ENCODE peak calls at places on chromosomes 11 and 22, in six cellular contexts. V, N, H, B, E and I are unnamed samples.

GRCh38 chr11:3222003-3222855 is 3.6 kb upstream of the MRGPRG start:
- DNase-seq in V (no peak), N (no peak), H (peak), B (no peak), E (no peak), I (no peak)

GRCh38 chr22:24420072-24420976 is 7.1 kb upstream of the ADORA2A start:
- DNase-seq in V (no peak), N (no peak), H (no peak), B (no peak), E (no peak), I (no peak)

GRCh38 chr11:109708184-109708583 is 286.2 kb downstream of the C11orf87 start:
- DNase-seq in V (no peak), N (no peak), H (no peak), B (no peak), E (no peak), I (no peak)

GRCh38 chr22:37675930-37676571 is 615 bp downstream of the LGALS1 start:
- DNase-seq in V (no peak), N (no peak), H (peak), B (no peak), E (no peak), I (peak)

GRCh38 chr11:124656759-124657627 is 16.5 kb downstream of the SIAE start:
- DNase-seq in V (peak), N (no peak), H (no peak), B (no peak), E (no peak), I (no peak)

GRCh38 chr11:119015054-119015611 is 3.0 kb downstream of the RPS25 start:
- DNase-seq in V (no peak), N (no peak), H (no peak), B (no peak), E (no peak), I (no peak)

GRCh38 chr22:35197071-35197470 is 60.2 kb upstream of the HMGXB4 start:
- DNase-seq in V (no peak), N (no peak), H (no peak), B (no peak), E (no peak), I (no peak)

GRCh38 chr11:76415073-76415472 is 29.7 kb upstream of the EMSY start:
- DNase-seq in V (no peak), N (no peak), H (no peak), B (no peak), E (no peak), I (no peak)

GRCh38 chr22:39994046-39994565 is 648 bp upstream of the FAM83F start:
- DNase-seq in V (peak), N (no peak), H (no peak), B (no peak), E (no peak), I (no peak)

GRCh38 chr11:132430352-132431091 is 1060.1 kb downstream of the NTM start:
- DNase-seq in V (no peak), N (no peak), H (no peak), B (no peak), E (no peak), I (no peak)

GRCh38 chr11:2760196-2760871 is 60.5 kb upstream of the KCNQ1OT1 start:
- DNase-seq in V (no peak), N (no peak), H (no peak), B (no peak), E (peak), I (no peak)

GRCh38 chr22:21796863-21797262 is 61.3 kb upstream of the YPEL1 start:
- DNase-seq in V (no peak), N (no peak), H (no peak), B (no peak), E (no peak), I (no peak)

GRCh38 chr11:64086263-64086938 is 50.7 kb downstream of the FLRT1 start:
- DNase-seq in V (peak), N (no peak), H (peak), B (peak), E (no peak), I (no peak)

GRCh38 chr11:20668844-20669832 is at the start of gene NELL1:
- DNase-seq in V (no peak), N (no peak), H (no peak), B (no peak), E (no peak), I (no peak)

GRCh38 chr11:88327061-88327460 is 10.5 kb downstream of the CTSC start:
- DNase-seq in V (no peak), N (no peak), H (no peak), B (no peak), E (no peak), I (no peak)

GRCh38 chr11:128550967-128551522 is 36.3 kb downstream of the ETS1 start:
- DNase-seq in V (no peak), N (no peak), H (no peak), B (no peak), E (no peak), I (no peak)

GRCh38 chr11:70826541-70826943 is 425.8 kb downstream of the SHANK2 start:
- DNase-seq in V (no peak), N (no peak), H (no peak), B (no peak), E (no peak), I (no peak)

GRCh38 chr11:76263166-76263565 is 56.9 kb upstream of the WNT11 start:
- DNase-seq in V (no peak), N (no peak), H (no peak), B (no peak), E (no peak), I (no peak)

GRCh38 chr22:22823126-22823804 is 64.4 kb upstream of the IGLL5 start:
- DNase-seq in V (no peak), N (no peak), H (no peak), B (no peak), E (no peak), I (no peak)

GRCh38 chr11:121838571-121838970 is 277.4 kb downstream of the BLID start:
- DNase-seq in V (no peak), N (no peak), H (no peak), B (no peak), E (no peak), I (no peak)

GRCh38 chr22:17968126-17968525 is 56.2 kb downstream of the MICAL3 start:
- DNase-seq in V (no peak), N (no peak), H (no peak), B (no peak), E (no peak), I (no peak)

GRCh38 chr11:26947379-26947844 is 46.5 kb upstream of the FIBIN start:
- DNase-seq in V (peak), N (no peak), H (peak), B (peak), E (no peak), I (peak)

GRCh38 chr11:91081440-91082088 is 858.7 kb upstream of the CHORDC1 start:
- DNase-seq in V (peak), N (no peak), H (no peak), B (peak), E (no peak), I (no peak)

GRCh38 chr22:29071261-29072045 is 1.4 kb upstream of the KREMEN1 start:
- DNase-seq in V (peak), N (no peak), H (peak), B (peak), E (no peak), I (no peak)

GRCh38 chr22:24460418-24461089 is 33.2 kb downstream of the ADORA2A start:
- DNase-seq in V (peak), N (no peak), H (no peak), B (peak), E (no peak), I (no peak)

GRCh38 chr11:2511421-2512369 is 66.9 kb downstream of the KCNQ1 start:
- DNase-seq in V (no peak), N (no peak), H (peak), B (no peak), E (no peak), I (no peak)

GRCh38 chr11:91248199-91248807 is 976.3 kb upstream of the FAT3 start:
- DNase-seq in V (peak), N (no peak), H (no peak), B (peak), E (no peak), I (no peak)

GRCh38 chr11:69284081-69284511 is 9.9 kb upstream of the MYEOV start:
- DNase-seq in V (no peak), N (no peak), H (no peak), B (peak), E (no peak), I (no peak)

GRCh38 chr11:27861706-27862430 is 161.6 kb upstream of the BDNF start:
- DNase-seq in V (peak), N (no peak), H (no peak), B (peak), E (no peak), I (peak)

DNA sequence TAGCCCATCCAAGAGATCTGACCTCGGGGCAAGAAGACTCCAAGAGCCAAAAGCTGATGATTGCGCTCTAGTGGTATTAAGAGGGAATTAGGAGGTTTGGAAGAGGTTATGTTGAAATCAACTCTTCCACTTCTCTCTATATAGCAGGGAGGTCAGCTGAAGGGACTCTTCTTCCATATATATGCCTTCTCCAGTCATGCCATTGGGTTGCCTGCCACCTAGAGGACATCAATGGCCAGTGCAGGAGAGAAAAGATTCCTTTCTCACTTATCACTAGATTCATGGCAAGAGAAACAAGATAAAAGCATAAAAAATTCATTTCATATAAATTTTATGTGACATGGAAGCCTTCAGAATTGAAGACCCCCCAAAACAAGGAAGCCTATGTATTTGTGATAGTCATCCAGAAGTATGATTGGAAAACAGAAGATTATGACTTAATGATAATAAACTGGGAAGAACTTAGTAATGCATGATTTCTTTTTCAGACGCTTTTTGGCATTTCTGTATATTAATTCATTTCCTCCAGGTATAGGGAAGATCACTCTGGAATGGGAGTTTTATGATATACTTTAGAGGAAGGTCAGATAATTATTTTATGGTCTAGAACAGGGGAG is 435.1 kb upstream of the DDI1 start:
- DNase-seq in V (peak), N (no peak), H (no peak), B (peak), E (no peak), I (peak)
- TF ChIP-seq CTCF in V (peak), N (peak), H (peak), B (peak), E (peak), I (peak)

GRCh38 chr22:27113211-27114030 is 456.0 kb downstream of the MIAT start:
- DNase-seq in V (peak), N (no peak), H (peak), B (peak), E (no peak), I (peak)
- TF ChIP-seq CTCF in V (no peak), N (no peak), H (no peak), B (peak), E (no peak), I (no peak)

GRCh38 chr11:130145328-130145812 is 14.2 kb upstream of the ST14 start:
- DNase-seq in V (no peak), N (no peak), H (no peak), B (no peak), E (no peak), I (no peak)

GRCh38 chr11:130145975-130146776 is 13.4 kb upstream of the ST14 start:
- DNase-seq in V (no peak), N (no peak), H (no peak), B (no peak), E (no peak), I (peak)

GRCh38 chr11:130141561-130142341 is 17.8 kb upstream of the ST14 start:
- DNase-seq in V (peak), N (no peak), H (no peak), B (peak), E (no peak), I (no peak)

GRCh38 chr11:130144721-130145327 is 14.8 kb upstream of the ST14 start:
- DNase-seq in V (peak), N (no peak), H (no peak), B (no peak), E (no peak), I (no peak)

DNA sequence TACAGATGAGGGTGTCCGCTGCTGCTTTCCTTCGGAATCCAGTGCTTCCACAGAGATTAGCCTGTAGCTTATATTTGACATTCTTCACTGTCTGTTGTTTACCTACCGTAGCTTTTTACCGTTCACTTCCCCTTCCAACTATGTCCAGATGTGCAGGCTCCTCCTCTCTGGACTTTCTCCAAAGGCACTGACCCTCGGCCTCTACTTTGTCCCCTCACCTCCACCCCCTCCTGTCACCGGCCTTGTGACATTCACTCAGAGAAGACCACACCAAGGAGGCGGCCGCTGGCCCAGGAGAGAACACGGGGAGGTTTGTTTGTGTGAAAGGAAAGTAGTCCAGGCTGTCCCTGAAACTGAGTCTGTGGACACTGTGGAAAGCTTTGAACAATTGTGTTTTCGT is 15.5 kb upstream of the ST14 start:
- DNase-seq in V (no peak), N (no peak), H (no peak), B (no peak), E (no peak), I (no peak)
- TF ChIP-seq CTCF in V (no peak), N (no peak), H (no peak), B (no peak), E (no peak), I (no peak)

GRCh38 chr11:101459020-101459419 is 124.8 kb downstream of the TRPC6 start:
- DNase-seq in V (no peak), N (no peak), H (no peak), B (no peak), E (no peak), I (no peak)

GRCh38 chr11:101453682-101454081 is 130.1 kb downstream of the TRPC6 start:
- DNase-seq in V (peak), N (no peak), H (no peak), B (no peak), E (no peak), I (no peak)

GRCh38 chr11:101458161-101458560 is 125.6 kb downstream of the TRPC6 start:
- DNase-seq in V (peak), N (no peak), H (no peak), B (no peak), E (no peak), I (peak)

DNA sequence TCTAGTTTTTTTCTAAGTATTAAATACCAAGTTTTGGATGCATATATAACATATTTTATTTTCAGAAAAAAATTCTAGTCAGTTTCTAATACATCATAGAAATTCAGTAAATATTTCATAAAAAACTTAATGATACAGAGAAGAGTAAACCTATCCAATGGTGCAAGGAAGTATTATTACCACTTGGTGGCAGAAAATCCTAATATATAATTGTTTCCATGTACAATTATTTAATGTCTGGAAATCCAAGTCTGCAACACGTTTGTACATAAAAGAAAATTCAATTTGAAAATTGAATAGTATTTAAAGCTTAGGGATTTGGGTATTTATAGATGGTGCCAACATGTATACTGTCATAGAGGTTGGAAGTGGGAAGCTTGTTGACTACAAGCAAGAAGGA is 127.0 kb downstream of the TRPC6 start:
- DNase-seq in V (peak), N (no peak), H (no peak), B (peak), E (no peak), I (no peak)
- TF ChIP-seq CTCF in V (peak), N (peak), H (peak), B (peak), E (peak), I (peak)